ENCODE peak calls at places on chromosomes 5 and 9, in five cellular contexts. Z is glutamatergic neuron, B is CD14-positive monocyte, O is nephron progenitor cell, U is type B pancreatic cell. S is an unnamed sample.

GRCh38 chr5:151101746-151102145 is 20.9 kb upstream of the TNIP1 start:
- DNase-seq in Z (no peak), B (no peak), O (no peak), U (no peak), S (no peak)

GRCh38 chr5:140043508-140043872 is 391 bp upstream of the NRG2 start:
- DNase-seq in Z (no peak), B (no peak), O (no peak), U (no peak), S (peak; percentile 12)

GRCh38 chr9:21813575-21814473 is 11.4 kb downstream of the MTAP start:
- DNase-seq in Z (peak; percentile 41), B (peak; percentile 59), O (peak; percentile 45), U (no peak), S (peak; percentile 54)

GRCh38 chr9:86075132-86075807 is 24.1 kb downstream of the GOLM1 start:
- DNase-seq in Z (no peak), B (no peak), O (no peak), U (no peak), S (no peak)

GRCh38 chr9:133641861-133642595 is 5.9 kb downstream of the DBH start:
- DNase-seq in Z (no peak), B (no peak), O (no peak), U (no peak), S (no peak)

GRCh38 chr5:180040287-180041214 is 31.0 kb downstream of the RNF130 start:
- DNase-seq in Z (no peak), B (no peak), O (no peak), U (no peak), S (no peak)

GRCh38 chr9:75918154-75918553 is 27.7 kb downstream of the PCSK5 start:
- DNase-seq in Z (no peak), B (no peak), O (no peak), U (no peak), S (no peak)

GRCh38 chr9:111483419-111483861 is 743 bp downstream of the ECPAS start:
- DNase-seq in Z (peak; percentile 56), B (no peak), O (no peak), U (no peak), S (no peak)

GRCh38 chr5:173281910-173282309 is 46.3 kb downstream of the STC2 start:
- DNase-seq in Z (no peak), B (no peak), O (no peak), U (no peak), S (peak; percentile 36)

GRCh38 chr9:133558191-133559126 is 24.0 kb downstream of the ADAMTSL2 start:
- DNase-seq in Z (peak; percentile 73), B (no peak), O (no peak), U (no peak), S (peak; percentile 72)

GRCh38 chr5:53733853-53734252 is 173.4 kb downstream of the NDUFS4 start:
- DNase-seq in Z (no peak), B (no peak), O (no peak), U (no peak), S (no peak)
- TF ChIP-seq CTCF in Z (no peak), B (no peak), O (no peak), U (no peak), S (no peak)

DNA sequence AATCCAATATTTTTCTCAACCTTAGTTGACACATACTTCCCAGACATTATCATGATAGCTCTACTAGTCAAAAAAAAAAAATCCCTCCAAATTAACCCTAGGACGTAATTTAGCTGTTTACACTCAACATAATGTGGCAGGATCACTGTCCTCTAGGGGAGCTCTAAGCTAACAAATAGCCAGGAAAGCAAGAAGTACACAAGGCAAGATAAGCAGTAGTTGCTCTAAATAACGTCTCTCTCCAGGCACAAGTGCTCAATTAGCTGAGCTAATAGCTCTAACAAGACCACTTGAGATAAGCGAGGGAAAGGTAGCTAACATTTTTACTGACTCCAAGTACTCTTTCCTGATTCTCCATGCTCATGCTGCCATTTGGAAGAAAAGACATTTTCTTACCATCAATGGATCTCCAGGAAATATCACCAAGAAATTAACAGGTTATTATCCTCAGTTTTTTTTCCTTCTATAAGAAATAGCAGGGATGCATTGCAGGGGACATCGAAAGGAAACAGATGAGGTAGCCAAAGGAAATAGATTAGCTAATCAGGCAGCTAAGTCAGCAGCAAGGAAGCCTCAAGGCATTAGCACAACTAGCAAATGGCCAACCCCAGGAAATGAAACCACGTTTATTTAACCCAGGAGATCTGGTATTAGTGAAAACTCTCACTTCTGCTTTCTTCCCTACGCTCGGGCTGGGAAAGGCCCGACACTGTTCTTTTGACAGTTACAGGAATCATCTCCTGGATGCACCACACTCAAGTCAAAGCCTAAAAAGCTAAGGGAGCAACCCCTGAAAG is 614.1 kb downstream of the PTPRD start:
- DNase-seq in Z (no peak), B (no peak), O (no peak), U (no peak), S (no peak)
- TF ChIP-seq CTCF in Z (peak; percentile 59), B (peak; percentile 22), O (peak; percentile 30), U (peak; percentile 63), S (peak; percentile 32)

DNA sequence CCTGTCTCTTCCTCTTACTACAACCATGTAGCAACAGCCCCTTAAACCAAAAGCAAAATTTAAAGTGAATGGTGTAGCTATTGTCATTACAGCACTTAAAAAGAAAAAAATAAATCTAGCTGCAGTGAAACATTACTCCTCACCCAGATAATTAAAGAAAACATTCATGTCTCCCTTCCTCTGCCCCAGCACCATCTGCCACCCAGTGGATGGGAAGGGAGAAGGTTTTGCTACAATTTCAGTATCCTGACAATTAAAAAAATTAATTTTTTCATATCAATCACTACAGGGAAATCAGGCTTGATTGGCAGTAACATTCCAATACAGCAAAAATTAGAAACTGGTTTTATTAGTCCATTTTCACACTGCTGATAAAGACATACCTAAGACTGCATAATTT is 147.4 kb upstream of the PUM3 start:
- DNase-seq in Z (no peak), B (no peak), O (no peak), U (no peak), S (no peak)
- TF ChIP-seq CTCF in Z (no peak), B (no peak), O (no peak), U (peak; percentile 41), S (no peak)

DNA sequence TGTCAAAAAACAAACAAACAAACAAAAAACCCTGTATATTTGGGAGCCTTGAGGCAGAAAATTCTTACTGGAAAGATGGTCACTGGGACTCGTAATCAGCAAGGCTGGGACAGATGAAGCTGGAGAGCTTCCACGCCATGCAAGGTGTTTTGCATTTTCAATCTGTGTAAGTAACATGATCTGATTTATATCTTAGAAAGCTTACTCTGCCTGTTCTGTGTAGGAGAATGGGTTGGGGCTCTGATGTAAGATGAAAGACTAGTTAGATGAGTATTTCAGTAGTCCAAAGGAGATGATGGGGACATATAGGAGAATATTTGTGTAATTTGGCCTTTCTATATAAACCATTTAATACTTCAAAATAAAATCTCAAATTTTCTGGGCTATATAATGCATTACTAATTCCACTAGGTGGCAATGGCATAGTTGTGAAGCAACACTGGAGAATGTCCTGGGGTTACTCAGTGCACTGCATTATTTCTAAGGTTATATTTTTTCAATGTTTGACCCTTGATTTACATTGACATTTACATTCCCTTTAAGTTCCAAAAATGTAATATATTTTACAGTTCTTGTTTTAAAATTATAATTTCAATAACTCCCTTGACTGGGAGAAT is 21.9 kb upstream of the FSD1L start:
- DNase-seq in Z (no peak), B (no peak), O (no peak), U (no peak), S (no peak)
- TF ChIP-seq CTCF in Z (peak; percentile 35), B (peak; percentile 59), O (peak; percentile 38), U (peak; percentile 72), S (peak; percentile 51)

DNA sequence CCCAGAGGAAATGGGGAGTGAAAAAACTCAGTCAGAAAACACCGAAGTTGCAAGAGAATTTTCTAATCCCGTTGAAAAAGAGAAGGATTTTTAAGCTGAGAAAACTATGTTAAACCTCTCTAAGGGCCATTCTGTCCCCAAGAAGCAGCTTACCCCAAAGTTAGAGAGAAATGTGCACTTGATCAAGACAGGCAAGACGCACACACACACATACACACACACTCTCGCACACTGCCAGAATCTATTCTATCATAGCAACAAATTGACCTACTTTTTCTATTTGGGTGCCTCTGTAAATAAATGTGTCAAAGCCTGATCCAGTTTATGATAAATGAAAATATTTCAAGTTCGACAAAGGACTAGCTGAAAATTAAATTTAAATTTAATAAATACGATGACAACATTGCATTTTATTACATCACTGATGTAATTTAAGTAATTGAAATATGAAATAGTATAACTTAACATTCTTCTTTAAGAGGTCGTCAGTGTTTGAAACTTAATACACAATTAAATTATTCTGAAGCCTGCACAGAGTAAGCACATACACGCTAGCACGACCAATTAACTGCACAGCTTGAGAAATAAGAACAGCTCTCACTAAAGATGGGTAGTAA is 5.9 kb downstream of the NFIL3 start:
- DNase-seq in Z (no peak), B (no peak), O (no peak), U (no peak), S (no peak)
- TF ChIP-seq CTCF in Z (no peak), B (no peak), O (no peak), U (no peak), S (no peak)

GRCh38 chr5:108919591-108920326 is 172.1 kb downstream of the FER start:
- DNase-seq in Z (no peak), B (no peak), O (no peak), U (no peak), S (no peak)

GRCh38 chr5:108930107-108930506 is 182.4 kb downstream of the FER start:
- DNase-seq in Z (no peak), B (no peak), O (no peak), U (no peak), S (no peak)

GRCh38 chr5:108925073-108925472 is 177.4 kb downstream of the FER start:
- DNase-seq in Z (no peak), B (no peak), O (no peak), U (no peak), S (no peak)

DNA sequence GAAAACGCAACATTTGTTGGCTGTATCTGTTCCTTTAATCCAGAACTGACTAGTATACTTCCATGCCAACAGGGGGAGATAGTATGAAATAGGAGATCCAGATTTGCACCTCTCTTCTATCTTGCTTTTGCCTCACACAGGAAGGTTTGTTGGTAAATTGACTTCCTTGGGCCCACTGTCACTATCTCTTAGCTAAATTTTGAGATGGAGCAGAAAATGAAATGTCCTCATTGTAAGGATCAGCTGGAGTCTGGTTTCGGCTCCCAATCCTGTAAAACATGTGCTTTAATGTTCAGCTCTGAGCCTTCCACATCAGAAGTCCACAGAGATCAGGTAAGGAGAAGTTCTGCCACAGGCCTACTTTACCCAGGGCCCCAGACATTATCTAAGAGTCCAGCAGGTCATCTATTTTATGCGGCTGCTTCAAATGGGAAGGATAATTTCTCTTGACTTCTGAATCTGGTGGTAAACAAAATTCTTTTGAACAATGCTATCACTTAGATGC is 176.8 kb downstream of the FER start:
- DNase-seq in Z (no peak), B (no peak), O (no peak), U (no peak), S (no peak)
- TF ChIP-seq CTCF in Z (peak; percentile 24), B (no peak), O (no peak), U (peak; percentile 46), S (no peak)